ENCODE peak calls at places on chromosomes 12 and 14, in six cellular contexts. One of them, this sample, is unnamed. For H3K4me1, the result is how much of the 10 kb centered on the place peaks cover.

GRCh38 chr12:122081697-122082221 is 3.2 kb downstream of the MLXIP start:
- DNase-seq in HCT116: no peak
- DNase-seq in hepatocyte: peak
- DNase-seq in H1: no peak
- DNase-seq in astrocyte: no peak
- DNase-seq in fibroblast of lung: no peak
- DNase-seq in this sample: no peak

GRCh38 chr12:3252416-3252815 is 175.2 kb downstream of the TSPAN9 start:
- DNase-seq in hepatocyte: peak
- DNase-seq in H1: no peak
- DNase-seq in astrocyte: peak
- DNase-seq in HCT116: no peak
- DNase-seq in fibroblast of lung: peak
- DNase-seq in this sample: no peak

GRCh38 chr12:14156606-14157005 is 175.2 kb upstream of the GRIN2B start:
- DNase-seq in fibroblast of lung: no peak
- DNase-seq in hepatocyte: no peak
- DNase-seq in astrocyte: no peak
- DNase-seq in H1: no peak
- DNase-seq in HCT116: no peak
- DNase-seq in this sample: no peak

GRCh38 chr14:95664546-95664945 is 21.7 kb upstream of the TCL1B start:
- DNase-seq in fibroblast of lung: no peak
- DNase-seq in astrocyte: no peak
- DNase-seq in HCT116: no peak
- DNase-seq in hepatocyte: no peak
- DNase-seq in H1: no peak
- DNase-seq in this sample: no peak

GRCh38 chr12:101799774-101800173 is 31.0 kb downstream of the GNPTAB start:
- DNase-seq in fibroblast of lung: no peak
- DNase-seq in hepatocyte: no peak
- DNase-seq in H1: no peak
- DNase-seq in HCT116: no peak
- DNase-seq in astrocyte: no peak
- DNase-seq in this sample: no peak

GRCh38 chr12:46266382-46266791 is 2.5 kb downstream of the SLC38A1 start:
- DNase-seq in H1: no peak
- DNase-seq in HCT116: no peak
- DNase-seq in fibroblast of lung: peak
- DNase-seq in astrocyte: peak
- DNase-seq in hepatocyte: peak
- DNase-seq in this sample: no peak

GRCh38 chr12:123765504-123766035 is 3.5 kb downstream of the DNAH10 start:
- DNase-seq in fibroblast of lung: no peak
- DNase-seq in hepatocyte: no peak
- DNase-seq in astrocyte: no peak
- DNase-seq in H1: no peak
- DNase-seq in HCT116: no peak
- DNase-seq in this sample: no peak

GRCh38 chr12:77932216-77932615 is 101.5 kb downstream of the NAV3 start:
- DNase-seq in HCT116: no peak
- DNase-seq in astrocyte: no peak
- DNase-seq in fibroblast of lung: no peak
- DNase-seq in H1: no peak
- DNase-seq in hepatocyte: no peak
- DNase-seq in this sample: no peak

GRCh38 chr12:55019784-55020183 is at the start of gene NEUROD4:
- DNase-seq in H1: peak
- DNase-seq in fibroblast of lung: peak
- DNase-seq in astrocyte: peak
- DNase-seq in hepatocyte: peak
- DNase-seq in HCT116: peak
- DNase-seq in this sample: no peak

GRCh38 chr12:47048541-47048940 is 30.9 kb upstream of the PCED1B start:
- DNase-seq in HCT116: no peak
- DNase-seq in astrocyte: no peak
- DNase-seq in fibroblast of lung: no peak
- DNase-seq in H1: no peak
- DNase-seq in hepatocyte: no peak
- DNase-seq in this sample: no peak

GRCh38 chr12:29389295-29389919 is 8.4 kb upstream of the ERGIC2 start:
- DNase-seq in hepatocyte: no peak
- DNase-seq in H1: no peak
- DNase-seq in astrocyte: no peak
- DNase-seq in HCT116: no peak
- DNase-seq in fibroblast of lung: no peak
- DNase-seq in this sample: no peak

DNA sequence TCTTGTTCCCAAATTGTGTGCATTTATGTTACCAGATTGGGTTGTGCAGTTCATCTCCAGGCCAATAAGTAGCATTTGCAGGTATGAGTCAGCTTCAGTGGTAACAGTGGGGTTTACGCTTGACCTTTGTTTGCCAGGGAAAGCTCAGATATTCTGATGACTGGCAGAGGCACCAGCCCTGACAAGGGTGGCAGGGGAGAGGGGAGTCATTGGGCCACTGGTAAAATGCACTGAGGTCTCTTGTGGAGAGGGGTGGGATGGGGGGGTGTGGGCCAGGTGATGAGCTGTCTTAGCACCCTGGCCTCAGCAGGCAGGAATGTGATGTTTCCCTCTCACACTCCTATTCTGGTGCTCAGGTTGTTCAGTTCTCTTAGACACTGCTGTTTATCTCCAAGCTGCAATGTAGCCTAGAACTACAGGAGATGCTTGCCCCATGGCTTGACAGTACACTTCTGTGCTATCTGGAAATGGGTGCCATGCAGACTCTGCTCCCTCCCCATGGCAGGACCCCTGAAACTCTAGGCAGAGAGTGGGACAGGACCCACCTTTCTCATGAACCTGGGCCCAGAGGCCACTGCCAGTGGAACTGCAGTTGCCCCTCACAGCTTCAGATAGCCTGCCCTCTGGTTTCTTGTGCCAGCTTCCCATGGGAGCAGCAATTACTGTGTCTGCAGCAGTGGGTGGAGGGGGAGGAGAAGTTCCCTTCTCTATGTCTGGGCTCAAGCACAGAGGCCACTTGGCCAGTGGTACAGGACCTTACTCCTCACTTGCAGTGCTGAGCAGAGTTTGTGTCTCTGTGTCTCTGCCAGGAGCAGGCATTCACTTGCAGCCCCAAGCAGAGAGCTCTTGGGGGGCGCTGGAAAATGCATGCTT is 31.9 kb downstream of the USP15 start:
- DNase-seq in hepatocyte: no peak
- DNase-seq in astrocyte: peak
- DNase-seq in H1: no peak
- DNase-seq in fibroblast of lung: peak
- DNase-seq in HCT116: no peak
- DNase-seq in this sample: no peak
- TF ChIP-seq EZH2 in hepatocyte: no peak
- TF ChIP-seq EZH2 in astrocyte: no peak
- TF ChIP-seq EZH2 in H1: no peak
- TF ChIP-seq EZH2 in fibroblast of lung: no peak
- TF ChIP-seq EZH2 in HCT116: no peak
- TF ChIP-seq EZH2 in this sample: no peak

DNA sequence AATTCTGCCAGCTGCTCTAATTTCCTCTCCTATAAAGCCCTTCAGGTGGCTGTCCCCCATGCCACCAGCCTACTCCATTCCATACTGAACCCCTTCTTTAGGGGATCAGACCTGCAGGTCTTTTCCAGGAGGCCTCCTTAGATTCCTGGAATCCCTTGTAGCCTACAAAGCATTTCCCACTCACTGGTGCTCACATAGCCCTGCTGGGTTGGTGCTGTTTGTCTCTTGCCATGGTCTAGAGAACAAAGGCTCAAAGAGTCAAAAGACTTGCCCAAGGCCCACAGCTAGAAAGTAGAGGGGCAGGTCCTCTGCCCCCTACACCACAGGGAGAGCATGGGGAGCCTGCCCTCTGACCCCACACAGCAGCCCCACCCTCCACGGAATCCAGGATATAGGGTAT is 14.8 kb downstream of the ISM2 start:
- DNase-seq in astrocyte: no peak
- DNase-seq in H1: no peak
- DNase-seq in fibroblast of lung: no peak
- DNase-seq in hepatocyte: no peak
- DNase-seq in HCT116: no peak
- DNase-seq in this sample: no peak
- H3K4me1 ChIP-seq in astrocyte: under half
- H3K4me1 ChIP-seq in H1: under half
- H3K4me1 ChIP-seq in fibroblast of lung: under half
- H3K4me1 ChIP-seq in hepatocyte: under half
- H3K4me1 ChIP-seq in HCT116: under half
- H3K4me1 ChIP-seq in this sample: under half

GRCh38 chr12:43551271-43551970 is 582 bp downstream of the ADAMTS20 start:
- DNase-seq in H1: no peak
- DNase-seq in HCT116: no peak
- DNase-seq in fibroblast of lung: no peak
- DNase-seq in astrocyte: no peak
- DNase-seq in hepatocyte: peak
- DNase-seq in this sample: no peak
- TF ChIP-seq EZH2 in H1: peak
- TF ChIP-seq EZH2 in HCT116: no peak
- TF ChIP-seq EZH2 in fibroblast of lung: no peak
- TF ChIP-seq EZH2 in astrocyte: peak
- TF ChIP-seq EZH2 in hepatocyte: peak
- TF ChIP-seq EZH2 in this sample: no peak

GRCh38 chr14:98167702-98168101 is 1104.3 kb downstream of the BCL11B start:
- DNase-seq in astrocyte: no peak
- DNase-seq in fibroblast of lung: no peak
- DNase-seq in HCT116: no peak
- DNase-seq in hepatocyte: no peak
- DNase-seq in H1: no peak
- DNase-seq in this sample: no peak

GRCh38 chr14:98169170-98169587 is 1102.8 kb downstream of the BCL11B start:
- DNase-seq in HCT116: no peak
- DNase-seq in astrocyte: no peak
- DNase-seq in H1: no peak
- DNase-seq in fibroblast of lung: no peak
- DNase-seq in hepatocyte: no peak
- DNase-seq in this sample: no peak

GRCh38 chr14:98170580-98170979 is 1101.4 kb downstream of the BCL11B start:
- DNase-seq in hepatocyte: no peak
- DNase-seq in HCT116: no peak
- DNase-seq in H1: no peak
- DNase-seq in fibroblast of lung: no peak
- DNase-seq in astrocyte: no peak
- DNase-seq in this sample: no peak

GRCh38 chr14:98167253-98167652 is 1104.7 kb downstream of the BCL11B start:
- DNase-seq in H1: no peak
- DNase-seq in astrocyte: no peak
- DNase-seq in hepatocyte: no peak
- DNase-seq in fibroblast of lung: no peak
- DNase-seq in HCT116: no peak
- DNase-seq in this sample: no peak

DNA sequence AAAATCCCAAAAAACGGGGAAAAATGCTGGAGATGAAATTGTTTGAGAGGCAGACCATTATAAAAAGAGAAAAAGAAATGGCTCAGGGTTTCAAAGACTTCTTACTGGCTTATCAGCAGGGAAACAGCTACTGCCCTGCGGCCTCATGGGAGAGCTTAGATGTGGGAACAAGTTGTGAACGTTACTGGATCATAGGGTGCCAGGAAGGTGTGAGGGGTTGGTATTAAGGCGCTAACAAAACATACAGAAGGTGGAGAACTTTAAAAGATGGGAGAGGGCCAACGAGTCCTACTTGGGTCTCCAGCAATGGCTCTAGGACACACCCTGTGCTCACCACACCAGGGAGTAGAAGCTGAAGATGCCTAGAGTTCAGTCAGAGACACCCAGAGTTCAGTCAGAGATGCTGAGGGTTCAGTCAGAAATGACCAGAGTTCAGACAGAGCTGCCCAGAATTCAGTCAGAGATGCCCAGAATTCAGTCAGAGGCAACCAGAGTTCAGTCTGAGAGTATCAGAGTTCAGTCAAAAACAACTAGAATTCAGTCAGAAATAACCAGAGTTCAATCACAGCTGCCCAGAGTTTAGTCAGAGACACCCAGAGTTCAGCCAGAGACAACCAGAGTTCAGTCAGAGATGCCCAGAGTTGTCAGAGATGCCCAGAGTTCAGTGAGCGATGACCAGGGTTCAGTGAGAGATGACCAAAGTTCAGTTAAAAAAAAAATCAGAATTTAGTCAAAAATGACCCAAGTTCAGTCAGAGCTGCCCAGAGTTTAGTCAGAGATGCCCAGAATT is 1103.6 kb downstream of the BCL11B start:
- DNase-seq in H1: no peak
- DNase-seq in HCT116: no peak
- DNase-seq in fibroblast of lung: no peak
- DNase-seq in astrocyte: no peak
- DNase-seq in hepatocyte: no peak
- DNase-seq in this sample: no peak
- H3K4me1 ChIP-seq in H1: under half
- H3K4me1 ChIP-seq in HCT116: under half
- H3K4me1 ChIP-seq in fibroblast of lung: under half
- H3K4me1 ChIP-seq in astrocyte: under half
- H3K4me1 ChIP-seq in hepatocyte: under half
- H3K4me1 ChIP-seq in this sample: under half

GRCh38 chr12:131018221-131018620 is 64.5 kb downstream of the ADGRD1 start:
- DNase-seq in HCT116: no peak
- DNase-seq in astrocyte: no peak
- DNase-seq in H1: no peak
- DNase-seq in fibroblast of lung: no peak
- DNase-seq in hepatocyte: no peak
- DNase-seq in this sample: no peak

GRCh38 chr12:131021142-131021541 is 67.4 kb downstream of the ADGRD1 start:
- DNase-seq in hepatocyte: no peak
- DNase-seq in HCT116: no peak
- DNase-seq in astrocyte: no peak
- DNase-seq in H1: no peak
- DNase-seq in fibroblast of lung: no peak
- DNase-seq in this sample: no peak

GRCh38 chr12:131017477-131017991 is 63.8 kb downstream of the ADGRD1 start:
- DNase-seq in astrocyte: no peak
- DNase-seq in hepatocyte: no peak
- DNase-seq in fibroblast of lung: no peak
- DNase-seq in H1: no peak
- DNase-seq in HCT116: no peak
- DNase-seq in this sample: no peak

GRCh38 chr12:131020326-131020725 is 66.6 kb downstream of the ADGRD1 start:
- DNase-seq in fibroblast of lung: no peak
- DNase-seq in H1: no peak
- DNase-seq in hepatocyte: no peak
- DNase-seq in astrocyte: no peak
- DNase-seq in HCT116: no peak
- DNase-seq in this sample: no peak

DNA sequence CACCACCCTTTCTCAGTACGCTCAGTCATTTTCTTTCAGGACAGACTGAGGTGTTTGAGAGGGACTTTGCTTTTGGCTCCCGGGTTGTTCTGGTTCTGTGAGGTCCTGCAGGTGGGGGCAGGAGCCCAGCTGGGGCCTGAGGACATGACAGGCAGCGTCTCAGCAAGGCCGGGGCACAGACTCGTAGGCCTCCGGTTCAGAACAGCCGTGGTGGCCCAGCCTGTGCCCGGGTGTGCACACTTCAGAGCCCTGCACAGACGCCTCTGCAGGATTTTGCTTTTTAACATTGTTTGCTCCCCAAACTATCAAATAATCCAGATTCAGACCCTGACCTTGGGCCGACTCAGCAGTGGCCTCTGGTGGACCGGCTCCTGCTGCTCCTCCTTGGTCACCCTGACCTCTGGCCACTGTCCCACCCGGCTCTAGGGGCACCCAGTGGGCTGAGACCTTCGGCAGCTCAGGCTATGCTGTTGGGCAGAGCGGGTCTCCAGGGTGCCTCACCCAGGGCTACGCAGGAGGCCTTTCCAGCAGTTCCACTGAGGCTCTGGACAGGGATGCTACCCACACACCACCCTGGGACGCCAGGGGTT is 65.2 kb downstream of the ADGRD1 start:
- DNase-seq in hepatocyte: no peak
- DNase-seq in H1: no peak
- DNase-seq in HCT116: no peak
- DNase-seq in astrocyte: no peak
- DNase-seq in fibroblast of lung: no peak
- DNase-seq in this sample: no peak
- TF ChIP-seq EZH2 in hepatocyte: no peak
- TF ChIP-seq EZH2 in H1: no peak
- TF ChIP-seq EZH2 in HCT116: no peak
- TF ChIP-seq EZH2 in astrocyte: no peak
- TF ChIP-seq EZH2 in fibroblast of lung: no peak
- TF ChIP-seq EZH2 in this sample: no peak

This sample was measured in keratinocyte.